ENCODE peak calls at places on chromosomes 3 and 15, in ten cellular contexts. M is tibial nerve, S is ovary, H is transverse colon, P is sigmoid colon, Q is A549, T is HepG2, X is stomach, V is GM12878, F is K562. I is an unnamed sample.

GRCh38 chr3:50089603-50089945 is 855 bp downstream of the RBM5 start:
- DNase-seq in F (peak), H (no peak), X (no peak), P (no peak), Q (no peak), T (no peak), S (no peak), M (peak), V (no peak), I (no peak)

GRCh38 chr15:50908209-50909043 is at the start of gene AP4E1:
- DNase-seq in V (peak), F (peak), Q (peak), X (peak), M (peak), H (peak), S (peak), P (peak), T (peak), I (peak)

GRCh38 chr15:40243126-40243810 is 4.4 kb downstream of the PAK6 start:
- DNase-seq in X (peak), P (peak), F (peak), S (no peak), M (no peak), V (no peak), T (no peak), Q (no peak), H (no peak), I (no peak)

GRCh38 chr3:15601046-15601398 is 347 bp downstream of the HACL1 start:
- DNase-seq in Q (no peak), V (no peak), X (no peak), F (no peak), S (no peak), P (no peak), T (no peak), M (no peak), H (no peak), I (no peak)

GRCh38 chr3:72957303-72957702 is 39.3 kb upstream of the PPP4R2 start:
- DNase-seq in T (peak), V (no peak), S (peak), P (peak), F (no peak), M (peak), H (no peak), X (peak), Q (no peak), I (no peak)

GRCh38 chr3:79085166-79085565 is 682.6 kb downstream of the ROBO1 start:
- DNase-seq in F (no peak), T (no peak), M (no peak), S (no peak), H (no peak), Q (no peak), P (no peak), X (no peak), V (no peak), I (no peak)

GRCh38 chr3:113271189-113271588 is 59.8 kb downstream of the BOC start:
- DNase-seq in S (peak), T (no peak), Q (no peak), M (no peak), X (no peak), V (no peak), P (peak), H (no peak), F (no peak), I (no peak)

GRCh38 chr3:99641984-99642383 is 3.6 kb downstream of the COL8A1 start:
- DNase-seq in V (no peak), F (no peak), S (no peak), T (no peak), M (no peak), X (no peak), H (no peak), Q (no peak), P (no peak), I (no peak)

GRCh38 chr15:90002428-90002844 is 1.3 kb downstream of the ZNF710 start:
- DNase-seq in Q (peak), T (no peak), F (peak), S (peak), X (no peak), H (peak), M (no peak), P (peak), V (no peak), I (peak)

GRCh38 chr3:140384028-140384771 is 293.7 kb upstream of the TRIM42 start:
- DNase-seq in V (no peak), P (no peak), S (peak), T (no peak), X (peak), F (no peak), H (no peak), M (no peak), Q (no peak), I (no peak)

GRCh38 chr15:57505949-57506391 is 85.7 kb upstream of the MYZAP start:
- DNase-seq in F (no peak), Q (peak), S (peak), H (peak), X (peak), M (no peak), V (no peak), P (no peak), T (no peak), I (no peak)

GRCh38 chr15:69505906-69506305 is 53.3 kb downstream of the RPLP1 start:
- DNase-seq in M (no peak), T (no peak), X (no peak), P (no peak), S (no peak), V (no peak), Q (no peak), F (no peak), H (no peak), I (no peak)

GRCh38 chr3:197209366-197210260 is 88.8 kb downstream of the DLG1 start:
- DNase-seq in P (no peak), H (no peak), S (no peak), Q (no peak), X (no peak), M (no peak), F (no peak), V (no peak), T (no peak), I (no peak)

GRCh38 chr15:98342911-98343310 is 305.4 kb upstream of the IGF1R start:
- DNase-seq in S (no peak), Q (no peak), T (no peak), M (no peak), H (no peak), P (no peak), F (no peak), X (no peak), V (no peak), I (no peak)

GRCh38 chr15:70132148-70132547 is 34.4 kb upstream of the TLE3 start:
- DNase-seq in M (no peak), Q (no peak), H (no peak), P (peak), V (no peak), T (no peak), S (no peak), F (no peak), X (no peak), I (no peak)

GRCh38 chr3:177749836-177750235 is 552.6 kb upstream of the TBL1XR1 start:
- DNase-seq in P (no peak), S (no peak), M (no peak), F (no peak), H (no peak), X (no peak), T (no peak), Q (no peak), V (no peak), I (no peak)

GRCh38 chr3:52246264-52246620 is 683 bp downstream of the PPM1M start:
- DNase-seq in T (no peak), X (no peak), P (no peak), H (no peak), S (no peak), V (no peak), M (no peak), F (no peak), Q (no peak), I (no peak)

GRCh38 chr15:41838400-41838897 is at the start of gene PLA2G4B:
- DNase-seq in F (no peak), V (no peak), H (peak), Q (no peak), M (no peak), P (no peak), X (peak), T (no peak), S (no peak), I (peak)

GRCh38 chr3:9627901-9628633 is 21.2 kb upstream of the MTMR14 start:
- DNase-seq in P (no peak), H (no peak), Q (no peak), T (no peak), X (no peak), S (no peak), F (no peak), M (no peak), V (no peak), I (no peak)

GRCh38 chr3:155179966-155180757 is 100.0 kb downstream of the MME start:
- DNase-seq in M (no peak), Q (no peak), P (no peak), H (no peak), S (no peak), T (no peak), F (peak), V (no peak), X (no peak), I (no peak)

GRCh38 chr15:85793641-85794597 is 806 bp downstream of the KLHL25 start:
- DNase-seq in X (peak), F (no peak), H (peak), Q (no peak), M (no peak), P (no peak), V (no peak), S (peak), T (peak), I (peak)

GRCh38 chr15:47586653-47587224 is 130.6 kb upstream of the SEMA6D start:
- DNase-seq in S (no peak), Q (no peak), P (no peak), X (no peak), T (no peak), H (peak), M (no peak), V (no peak), F (no peak), I (no peak)

GRCh38 chr15:90291679-90292356 is 26.3 kb downstream of the NGRN start:
- DNase-seq in V (no peak), H (peak), M (no peak), X (peak), Q (peak), T (peak), F (peak), S (no peak), P (no peak), I (no peak)

GRCh38 chr15:66285462-66286280 is 7.7 kb upstream of the DIS3L start:
- DNase-seq in V (no peak), Q (no peak), T (no peak), H (no peak), P (no peak), X (no peak), S (no peak), M (no peak), F (no peak), I (peak)

GRCh38 chr3:85838921-85839320 is 880.1 kb downstream of the CADM2 start:
- DNase-seq in M (no peak), T (no peak), P (no peak), F (no peak), V (no peak), H (no peak), Q (no peak), X (no peak), S (no peak), I (no peak)

GRCh38 chr15:73751896-73752816 is 995 bp downstream of the INSYN1 start:
- DNase-seq in T (no peak), H (no peak), Q (no peak), S (peak), X (no peak), P (no peak), M (no peak), F (no peak), V (no peak), I (peak)

GRCh38 chr3:156037356-156037755 is 83.0 kb upstream of the KCNAB1 start:
- DNase-seq in X (no peak), M (no peak), S (no peak), F (no peak), Q (no peak), T (peak), P (no peak), V (no peak), H (no peak), I (no peak)

GRCh38 chr3:31862861-31863260 is 118.2 kb downstream of the OSBPL10 start:
- DNase-seq in V (no peak), Q (no peak), X (no peak), M (no peak), S (no peak), F (no peak), T (no peak), P (no peak), H (no peak), I (no peak)

GRCh38 chr3:32869513-32870047 is 51.8 kb downstream of the TRIM71 start:
- DNase-seq in F (no peak), S (no peak), P (no peak), V (no peak), H (no peak), X (no peak), Q (no peak), M (no peak), T (no peak), I (peak)

GRCh38 chr15:99503411-99503810 is 62.4 kb upstream of the MEF2A start:
- DNase-seq in V (no peak), M (no peak), Q (no peak), S (no peak), H (no peak), X (no peak), F (no peak), T (no peak), P (no peak), I (no peak)

DNA sequence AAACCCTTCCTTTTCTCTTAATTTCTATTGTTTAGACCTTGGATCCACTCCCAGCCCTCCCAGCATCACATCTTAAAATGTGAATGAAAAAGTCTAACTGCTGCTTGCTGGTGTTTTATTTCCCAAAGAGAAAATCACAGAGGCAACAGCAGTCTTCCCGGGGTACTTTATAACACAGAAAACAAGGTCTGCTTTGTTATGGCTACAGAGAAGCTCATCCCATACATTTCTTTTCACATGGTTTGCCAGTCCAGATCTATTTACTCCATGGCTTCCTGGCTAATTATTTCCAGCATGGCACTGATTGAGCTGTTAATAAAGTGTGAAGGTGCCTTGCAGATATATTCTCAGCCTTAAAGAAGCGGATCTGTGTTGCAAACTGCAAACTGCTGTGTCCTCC is 466.1 kb upstream of the CFAP20DC start:
- DNase-seq in H (no peak), M (no peak), P (no peak), V (no peak), S (no peak), T (no peak), F (no peak), X (no peak), Q (no peak), I (no peak)
- TF ChIP-seq CTCF in H (no peak), M (no peak), P (no peak), V (no peak), S (no peak), T (no peak), F (no peak), X (no peak), Q (no peak), I (no peak)

GRCh38 chr3:61562810-61563613 is 1.6 kb downstream of the PTPRG start:
- DNase-seq in H (peak), F (no peak), V (no peak), Q (no peak), S (peak), T (peak), X (no peak), P (peak), M (no peak), I (peak)

GRCh38 chr3:61561374-61562041 is at the start of gene PTPRG:
- DNase-seq in T (peak), M (peak), V (no peak), F (no peak), S (peak), X (peak), Q (peak), H (peak), P (peak), I (peak)

GRCh38 chr3:61560452-61561373 is 658 bp upstream of the PTPRG start:
- DNase-seq in M (peak), T (peak), V (no peak), S (peak), F (no peak), P (peak), X (peak), H (peak), Q (peak), I (peak)

GRCh38 chr3:61563614-61564404 is 2.4 kb downstream of the PTPRG start:
- DNase-seq in P (no peak), T (no peak), H (no peak), F (no peak), X (no peak), V (no peak), M (peak), S (peak), Q (no peak), I (no peak)

DNA sequence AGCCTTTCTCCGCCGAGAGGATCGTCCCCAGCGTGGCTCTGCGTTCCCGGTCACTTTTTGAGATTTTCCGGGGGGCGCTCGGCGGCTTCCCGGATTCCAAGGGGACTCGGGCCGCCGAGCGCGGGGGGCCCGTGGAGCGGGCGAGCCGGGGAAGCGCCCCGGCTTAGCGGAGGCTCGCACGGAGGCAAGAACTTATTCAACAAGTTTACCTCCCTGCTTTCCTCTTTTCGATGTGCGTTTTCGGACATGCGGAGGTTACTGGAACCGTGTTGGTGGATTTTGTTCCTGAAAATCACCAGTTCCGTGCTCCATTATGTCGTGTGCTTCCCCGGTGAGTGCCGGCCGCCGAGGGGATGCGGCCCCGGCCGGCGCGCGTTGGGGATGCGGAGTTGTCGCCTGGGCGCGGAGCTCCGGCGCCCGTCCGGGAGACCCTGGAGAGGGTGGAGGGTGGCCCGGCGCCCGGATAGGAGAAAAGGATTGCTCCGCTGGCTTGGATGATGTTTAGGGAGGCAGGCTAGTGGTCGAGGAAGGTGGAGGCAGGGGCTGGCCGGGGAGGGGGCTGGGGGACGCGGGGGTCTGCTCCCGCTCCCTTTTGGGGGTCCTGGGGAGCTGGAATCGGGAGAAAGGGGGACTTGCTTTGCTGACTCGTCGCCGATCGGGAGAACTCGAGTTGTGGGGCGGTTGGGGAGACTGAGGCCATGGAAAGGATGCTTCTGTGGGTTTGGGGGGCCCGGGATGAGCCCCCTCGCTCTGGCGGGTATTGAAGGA is 855 bp downstream of the PTPRG start:
- DNase-seq in P (peak), S (peak), T (no peak), X (no peak), H (peak), F (no peak), Q (peak), V (no peak), M (no peak), I (peak)
- TF ChIP-seq EP300 in P (no peak), S (no peak), T (no peak), X (no peak), H (no peak), F (no peak), Q (no peak), V (no peak), M (no peak), I (no peak)

GRCh38 chr15:88476635-88477038 is 9.1 kb downstream of the MRPS11 start:
- DNase-seq in V (no peak), X (peak), F (peak), M (peak), T (peak), P (no peak), H (no peak), S (peak), Q (peak), I (no peak)

GRCh38 chr15:88480981-88481380 is 13.5 kb downstream of the MRPS11 start:
- DNase-seq in Q (no peak), T (no peak), V (no peak), M (no peak), X (no peak), H (no peak), F (no peak), S (no peak), P (no peak), I (no peak)

GRCh38 chr15:88477126-88477525 is 9.6 kb downstream of the MRPS11 start:
- DNase-seq in P (no peak), T (no peak), S (no peak), H (no peak), V (no peak), X (no peak), Q (no peak), F (no peak), M (no peak), I (no peak)

GRCh38 chr15:88477885-88478284 is 10.4 kb downstream of the MRPS11 start:
- DNase-seq in X (no peak), Q (no peak), S (no peak), T (no peak), F (no peak), M (no peak), P (no peak), V (no peak), H (no peak), I (no peak)

GRCh38 chr15:88479169-88479568 is 11.7 kb downstream of the MRPS11 start:
- DNase-seq in H (no peak), X (no peak), P (no peak), M (no peak), F (no peak), Q (peak), V (no peak), T (no peak), S (no peak), I (no peak)
- TF ChIP-seq CTCF in H (no peak), X (no peak), P (no peak), M (no peak), F (no peak), Q (no peak), V (no peak), T (no peak), S (no peak), I (no peak)

GRCh38 chr3:133390715-133391114 is 9.1 kb upstream of the BFSP2 start:
- DNase-seq in P (no peak), M (no peak), Q (no peak), V (no peak), F (no peak), H (no peak), T (no peak), S (no peak), X (no peak), I (no peak)

GRCh38 chr3:133393204-133393603 is 6.7 kb upstream of the BFSP2 start:
- DNase-seq in Q (no peak), M (no peak), H (no peak), V (no peak), S (no peak), T (no peak), X (no peak), P (no peak), F (no peak), I (no peak)

GRCh38 chr3:133396906-133397305 is 3.0 kb upstream of the BFSP2 start:
- DNase-seq in T (no peak), F (no peak), S (no peak), M (no peak), P (no peak), X (no peak), Q (no peak), V (no peak), H (no peak), I (no peak)

GRCh38 chr3:133394561-133395311 is 5.1 kb upstream of the BFSP2 start:
- DNase-seq in P (no peak), Q (no peak), M (no peak), T (no peak), V (no peak), F (no peak), S (no peak), X (no peak), H (no peak), I (no peak)

DNA sequence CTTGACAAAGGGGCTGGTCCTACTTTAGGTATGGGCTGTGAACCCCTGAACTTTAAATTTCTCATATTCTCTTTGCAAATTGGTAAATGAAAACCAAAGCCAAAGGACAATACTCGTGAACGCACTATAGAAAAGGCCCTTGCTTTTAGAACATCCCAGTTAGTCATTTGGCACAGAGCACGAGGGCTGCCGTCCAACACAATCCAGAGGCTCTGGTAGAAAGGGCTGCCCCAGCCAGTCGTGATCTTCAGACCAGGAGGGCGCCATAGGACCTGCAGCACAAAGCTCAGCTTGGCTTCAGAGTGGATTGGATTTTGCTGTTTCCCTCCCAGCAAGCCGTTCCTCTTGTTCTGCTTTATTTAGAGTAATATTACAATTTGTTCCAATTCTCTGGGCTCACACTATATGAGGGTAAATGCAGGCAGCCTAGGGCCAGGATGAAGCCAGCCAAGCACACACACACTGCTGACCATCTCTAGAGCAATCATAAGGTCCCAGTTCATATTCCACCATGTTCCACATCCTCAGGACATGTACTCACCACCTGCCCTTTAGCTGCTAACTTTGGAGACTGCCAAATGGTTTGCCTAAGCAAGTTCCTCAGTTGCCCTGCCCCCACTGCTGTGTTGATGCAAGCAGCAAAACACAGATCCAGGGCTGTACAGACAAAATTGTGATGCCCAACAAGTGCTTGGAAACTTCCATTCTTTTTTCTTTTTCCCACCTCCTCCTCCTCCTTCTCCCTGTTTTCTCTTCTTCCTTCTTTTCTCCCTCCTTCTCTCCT is 6.0 kb upstream of the BFSP2 start:
- DNase-seq in H (no peak), F (no peak), M (no peak), P (no peak), Q (no peak), X (no peak), V (no peak), S (no peak), T (no peak), I (no peak)
- TF ChIP-seq EP300 in H (no peak), F (no peak), M (no peak), P (no peak), Q (no peak), X (no peak), V (no peak), S (no peak), T (no peak), I (no peak)